ENCODE peak calls at places on chromosomes 1 and 21, in five cellular contexts. R is bronchial epithelial cell, B is cardiac fibroblast, Z is neural progenitor cell, L is astrocyte. W is an unnamed sample.

GRCh38 chr21:42007541-42007940 is 2.6 kb downstream of the ZBTB21 start:
- DNase-seq in Z (no peak), L (no peak), B (no peak), R (no peak), W (no peak)

GRCh38 chr1:32250893-32251716 is at the start of gene LCK:
- DNase-seq in B (no peak), L (no peak), Z (no peak), R (no peak), W (no peak)

GRCh38 chr1:112704908-112705627 is 1.9 kb downstream of the RHOC start:
- DNase-seq in B (peak; percentile 97), R (peak; percentile 98), Z (peak; percentile 91), L (peak; percentile 93), W (peak; percentile 96)

GRCh38 chr1:2336499-2336898 is 54.9 kb downstream of the MORN1 start:
- DNase-seq in B (no peak), Z (no peak), L (no peak), R (no peak), W (no peak)

GRCh38 chr1:201119826-201120225 is 7.2 kb downstream of the ASCL5 start:
- DNase-seq in Z (no peak), B (peak; percentile 22), L (no peak), R (no peak), W (peak; percentile 17)

GRCh38 chr1:31712625-31713024 is 8.8 kb upstream of the COL16A1 start:
- DNase-seq in B (peak; percentile 92), L (peak; percentile 96), R (peak; percentile 52), Z (no peak), W (peak; percentile 91)

GRCh38 chr1:243956448-243956847 is 94.6 kb upstream of the ZBTB18 start:
- DNase-seq in R (no peak), Z (no peak), L (peak; percentile 31), B (no peak), W (no peak)

GRCh38 chr21:17783003-17783402 is 36.2 kb downstream of the C21orf91 start:
- DNase-seq in R (no peak), B (no peak), L (no peak), Z (no peak), W (no peak)

GRCh38 chr1:109185357-109185756 is 28.4 kb upstream of the SARS1 start:
- DNase-seq in Z (no peak), R (peak; percentile 69), B (no peak), L (peak; percentile 13), W (no peak)

GRCh38 chr1:223504741-223505140 is 111.5 kb downstream of the CCDC185 start:
- DNase-seq in B (peak; percentile 79), R (peak; percentile 98), L (peak; percentile 93), Z (no peak), W (peak; percentile 81)

GRCh38 chr1:239572183-239572582 is 185.8 kb downstream of the CHRM3 start:
- DNase-seq in Z (no peak), L (no peak), R (no peak), B (no peak), W (no peak)

GRCh38 chr1:204435246-204435885 is 23.7 kb upstream of the PPP1R15B start:
- DNase-seq in Z (no peak), L (peak; percentile 57), B (peak; percentile 81), R (peak; percentile 40), W (peak; percentile 77)

GRCh38 chr1:6294868-6295556 is 34.1 kb upstream of the GPR153 start:
- DNase-seq in B (no peak), R (peak; percentile 10), L (no peak), Z (no peak), W (no peak)

GRCh38 chr1:167899253-167899681 is 14.7 kb downstream of the ADCY10 start:
- DNase-seq in Z (no peak), B (peak; percentile 64), L (peak; percentile 49), R (no peak), W (peak; percentile 54)

GRCh38 chr1:117070124-117070523 is 10.0 kb downstream of the TTF2 start:
- DNase-seq in B (peak; percentile 39), R (no peak), L (peak; percentile 91), Z (no peak), W (peak; percentile 60)

GRCh38 chr1:94554611-94555010 is 13.1 kb upstream of the F3 start:
- DNase-seq in Z (peak; percentile 32), L (no peak), R (no peak), B (no peak), W (no peak)

GRCh38 chr1:221162939-221163338 is 283.7 kb downstream of the HLX start:
- DNase-seq in R (no peak), B (no peak), L (no peak), Z (no peak), W (no peak)

GRCh38 chr1:177133977-177134538 is 30.5 kb downstream of the ASTN1 start:
- DNase-seq in B (no peak), R (no peak), L (no peak), Z (no peak), W (no peak)

GRCh38 chr1:35707253-35708178 is 11.2 kb downstream of the C1orf216 start:
- DNase-seq in L (no peak), Z (peak; percentile 96), R (no peak), B (no peak), W (no peak)

GRCh38 chr1:184406454-184406853 is 19.6 kb downstream of the C1orf21 start:
- DNase-seq in L (no peak), Z (no peak), R (no peak), B (no peak), W (no peak)

GRCh38 chr1:227895828-227896685 is 51.7 kb downstream of the WNT9A start:
- DNase-seq in Z (peak; percentile 41), L (peak; percentile 12), R (peak; percentile 46), B (peak; percentile 38), W (no peak)

GRCh38 chr1:111968511-111968910 is 21.0 kb downstream of the KCND3 start:
- DNase-seq in L (no peak), B (no peak), Z (no peak), R (no peak), W (no peak)

GRCh38 chr1:68141079-68141800 is 90.8 kb upstream of the DIRAS3 start:
- DNase-seq in L (peak; percentile 84), R (peak; percentile 34), B (peak; percentile 91), Z (peak; percentile 52), W (peak; percentile 83)

GRCh38 chr1:77543822-77544448 is 138.5 kb downstream of the ZZZ3 start:
- DNase-seq in B (no peak), Z (no peak), L (no peak), R (peak; percentile 52), W (no peak)

GRCh38 chr1:46539968-46540367 is 11.5 kb downstream of the KNCN start:
- DNase-seq in L (peak; percentile 78), Z (no peak), R (peak; percentile 74), B (peak; percentile 75), W (peak; percentile 69)

GRCh38 chr1:110477041-110477440 is 26.1 kb downstream of the PROK1 start:
- DNase-seq in B (peak; percentile 29), Z (no peak), L (peak; percentile 76), R (peak; percentile 99), W (peak; percentile 48)

DNA sequence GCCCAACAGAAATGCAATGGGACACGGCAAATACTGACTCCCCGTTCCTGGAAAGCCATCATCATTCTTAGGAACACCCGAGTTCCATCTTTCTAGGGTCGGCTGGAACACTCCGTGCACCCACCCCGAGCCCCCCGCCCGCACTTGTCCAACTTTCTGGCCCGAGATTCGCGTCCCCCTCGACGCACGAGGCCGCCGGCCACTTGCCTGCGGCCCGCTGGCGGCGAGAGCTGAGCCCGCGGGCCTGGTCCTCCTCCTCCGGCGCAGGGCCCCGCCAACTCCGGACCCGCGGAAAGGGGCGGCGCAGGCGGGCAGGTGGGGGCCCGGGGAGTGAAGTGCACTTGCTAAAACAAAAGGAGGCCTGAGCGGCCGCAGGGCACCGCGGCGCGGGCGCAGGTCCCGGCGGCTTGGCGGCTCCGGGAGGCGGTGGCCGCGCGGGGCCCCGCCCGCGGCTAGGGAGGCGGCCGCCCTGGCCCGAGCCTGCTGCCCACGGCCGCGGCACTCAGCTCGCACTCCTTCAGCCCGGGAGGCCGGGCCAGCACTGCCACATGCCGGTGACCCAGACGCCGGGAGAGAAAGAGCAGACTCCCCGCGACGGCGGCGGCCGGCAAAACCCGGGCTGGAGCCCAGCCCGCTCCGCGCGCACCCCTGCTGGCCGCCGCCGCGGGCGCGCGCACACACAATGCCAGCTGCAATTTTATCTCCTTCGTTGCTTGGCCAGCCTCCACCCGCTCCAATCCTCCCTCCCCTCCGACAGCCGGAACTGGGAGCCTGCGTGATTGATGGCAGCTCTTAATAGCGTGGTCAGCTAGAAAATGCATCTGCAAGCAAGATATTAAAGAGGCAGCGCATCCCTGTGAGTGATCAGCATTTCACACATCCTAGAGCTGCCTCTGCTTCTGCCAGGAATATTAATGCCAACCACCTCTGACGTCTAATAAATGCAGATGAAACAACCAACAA is 114.3 kb downstream of the RERE start:
- DNase-seq in L (peak; percentile 91), B (peak; percentile 95), R (peak; percentile 82), Z (peak; percentile 97), W (peak; percentile 93)
- TF ChIP-seq CTCF in L (no peak), B (no peak), R (no peak), Z (no peak), W (no peak)

DNA sequence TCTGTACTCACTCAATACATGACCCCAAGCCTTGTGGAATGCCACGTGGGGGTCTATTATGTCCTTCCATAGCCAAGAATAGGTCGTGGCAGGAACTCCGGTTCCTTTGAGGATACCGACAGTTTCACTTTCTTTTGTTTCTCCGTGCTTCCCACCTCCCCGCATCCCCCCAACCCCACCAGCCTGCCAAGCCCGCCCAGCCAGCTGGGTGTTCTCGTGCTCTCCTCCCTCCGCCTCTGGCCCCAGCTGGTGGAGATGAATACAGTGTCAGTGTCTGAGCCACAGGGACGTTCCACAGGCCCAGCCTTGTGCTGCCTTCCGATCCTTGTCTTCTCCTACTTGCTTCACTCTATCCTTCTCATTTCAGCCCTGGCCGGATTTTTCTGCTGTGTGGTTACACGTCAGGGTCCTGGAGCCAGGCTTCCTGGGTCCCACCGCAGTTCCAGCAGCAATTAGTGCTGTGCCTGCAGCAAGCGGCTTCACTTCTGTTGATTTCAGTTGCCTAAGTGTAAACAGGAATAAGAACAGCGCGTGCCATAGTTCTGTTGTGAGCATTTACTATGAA is 4.1 kb upstream of the AGTRAP start:
- DNase-seq in B (peak; percentile 77), R (no peak), L (peak; percentile 38), Z (peak; percentile 71), W (peak; percentile 64)
- H3K4me3 ChIP-seq in B (peak overlapping the region; percentile 9), R (peak overlapping the region; percentile 19), L (no peak overlapping the region), Z (no peak overlapping the region), W (peak overlapping the region; percentile 44)

DNA sequence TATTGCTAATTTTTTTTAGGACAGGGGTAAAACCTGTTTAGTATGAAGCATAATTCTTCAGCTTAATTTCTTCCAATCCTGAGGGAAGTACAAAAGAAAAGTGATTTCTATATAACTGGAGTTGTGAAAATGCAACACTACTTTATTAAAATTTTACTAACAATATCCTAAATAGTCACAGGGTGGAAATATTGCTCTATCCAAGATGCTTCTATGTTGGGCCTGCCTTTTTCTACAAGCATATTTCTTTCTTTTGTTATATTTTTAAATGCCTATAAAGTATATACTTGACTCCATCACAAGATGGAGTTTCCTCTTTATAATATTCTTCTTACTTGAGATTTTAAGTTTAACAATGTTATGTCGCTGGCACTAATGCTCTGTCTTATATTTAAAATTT is 37.9 kb downstream of the DTL start:
- DNase-seq in B (peak; percentile 20), R (no peak), Z (no peak), L (no peak), W (peak; percentile 14)
- TF ChIP-seq CTCF in B (no peak), R (no peak), Z (no peak), L (no peak), W (no peak)

GRCh38 chr1:246095441-246095840 is 411.6 kb downstream of the SMYD3 start:
- DNase-seq in R (no peak), Z (no peak), B (no peak), L (no peak), W (no peak)

GRCh38 chr1:246096356-246096755 is 410.7 kb downstream of the SMYD3 start:
- DNase-seq in Z (no peak), R (no peak), B (no peak), L (no peak), W (no peak)

GRCh38 chr1:246093230-246093629 is 413.8 kb downstream of the SMYD3 start:
- DNase-seq in L (no peak), B (no peak), Z (no peak), R (no peak), W (no peak)

GRCh38 chr1:246092136-246092535 is 414.9 kb downstream of the SMYD3 start:
- DNase-seq in R (no peak), L (no peak), B (no peak), Z (no peak), W (no peak)

GRCh38 chr1:246091477-246091876 is 415.6 kb downstream of the SMYD3 start:
- DNase-seq in R (no peak), B (no peak), L (peak; percentile 45), Z (no peak), W (no peak)
- H3K4me3 ChIP-seq in R (no peak overlapping the region), B (no peak overlapping the region), L (no peak overlapping the region), Z (no peak overlapping the region), W (no peak overlapping the region)

W was measured in fibroblast of pulmonary artery.